ENCODE peak calls at places on chromosome 2, in five cellular contexts. O is H1, W is H9, Q is mesendoderm, S is IMR-90. N is an unnamed sample.

GRCh38 chr2:159227467-159227866 is 59.0 kb downstream of the WDSUB1 start:
- DNase-seq in S (no peak), O (no peak), Q (no peak), W (no peak), N (no peak)

GRCh38 chr2:149420053-149420963 is 89.9 kb downstream of the LYPD6 start:
- DNase-seq in Q (no peak), O (no peak), S (no peak), W (no peak), N (peak; percentile 56)

GRCh38 chr2:187658952-187659525 is 104.8 kb upstream of the TFPI start:
- DNase-seq in W (peak; percentile 79), S (peak; percentile 45), O (peak; percentile 60), Q (peak; percentile 82), N (peak; percentile 46)

GRCh38 chr2:227052879-227053278 is 111.1 kb downstream of the COL4A4 start:
- DNase-seq in Q (no peak), W (no peak), S (no peak), O (no peak), N (no peak)

GRCh38 chr2:70714141-70714905 is 53.7 kb downstream of the ADD2 start:
- DNase-seq in S (no peak), O (no peak), W (peak; percentile 20), Q (no peak), N (no peak)

GRCh38 chr2:946073-947005 is 4.3 kb upstream of the SNTG2 start:
- DNase-seq in W (no peak), O (no peak), Q (no peak), S (no peak), N (no peak)

GRCh38 chr2:32611771-32612170 is 16.1 kb upstream of the TTC27 start:
- DNase-seq in O (no peak), S (no peak), W (no peak), Q (no peak), N (no peak)

GRCh38 chr2:29460191-29460590 is 345.0 kb downstream of the CLIP4 start:
- DNase-seq in Q (no peak), S (no peak), W (no peak), O (no peak), N (no peak)

GRCh38 chr2:120404941-120405768 is 59.2 kb downstream of the INHBB start:
- DNase-seq in W (no peak), Q (no peak), O (no peak), S (no peak), N (no peak)

GRCh38 chr2:80322958-80323357 is 18.4 kb upstream of the LRRTM1 start:
- DNase-seq in O (no peak), Q (no peak), W (no peak), S (no peak), N (no peak)

GRCh38 chr2:136238214-136238551 is 120.2 kb upstream of the CXCR4 start:
- DNase-seq in O (no peak), S (no peak), Q (no peak), W (no peak), N (no peak)

GRCh38 chr2:241762933-241763369 is 13.7 kb upstream of the GAL3ST2 start:
- DNase-seq in S (no peak), O (no peak), Q (no peak), W (peak; percentile 14), N (no peak)

GRCh38 chr2:3520591-3520990 is 1.3 kb upstream of the ADI1 start:
- DNase-seq in S (no peak), O (no peak), Q (no peak), W (no peak), N (no peak)

GRCh38 chr2:190446193-190446592 is 38.0 kb downstream of the MFSD6 start:
- DNase-seq in O (no peak), S (no peak), Q (no peak), W (no peak), N (no peak)

GRCh38 chr2:101991731-101992145 is at the start of gene IL1R2:
- DNase-seq in W (no peak), O (no peak), Q (no peak), S (no peak), N (no peak)

GRCh38 chr2:216820709-216821108 is 39.2 kb downstream of the TNP1 start:
- DNase-seq in Q (no peak), W (no peak), S (no peak), O (no peak), N (no peak)

GRCh38 chr2:58019209-58019608 is 27.4 kb upstream of the VRK2 start:
- DNase-seq in Q (no peak), W (no peak), O (no peak), S (peak; percentile 17), N (no peak)

GRCh38 chr2:47211497-47212011 is 56.4 kb upstream of the STPG4 start:
- DNase-seq in S (no peak), Q (no peak), O (no peak), W (no peak), N (no peak)
- H2AK5ac ChIP-seq in S (peak overlapping the region; percentile 31), Q (no peak overlapping the region), O (no peak overlapping the region), W (no peak overlapping the region), N (peak overlapping the region; percentile 95)

GRCh38 chr2:9842487-9843228 is 616 bp upstream of the TAF1B start:
- DNase-seq in Q (no peak), O (no peak), W (no peak), S (no peak), N (peak; percentile 11)

GRCh38 chr2:9846554-9846953 is 3.3 kb downstream of the TAF1B start:
- DNase-seq in W (no peak), S (peak; percentile 71), Q (no peak), O (no peak), N (no peak)

GRCh38 chr2:9844581-9844980 is 1.3 kb downstream of the TAF1B start:
- DNase-seq in Q (no peak), W (no peak), O (no peak), S (peak; percentile 38), N (peak; percentile 15)

GRCh38 chr2:9844036-9844483 is 786 bp downstream of the TAF1B start:
- DNase-seq in Q (peak; percentile 47), S (peak; percentile 31), O (no peak), W (no peak), N (no peak)

DNA sequence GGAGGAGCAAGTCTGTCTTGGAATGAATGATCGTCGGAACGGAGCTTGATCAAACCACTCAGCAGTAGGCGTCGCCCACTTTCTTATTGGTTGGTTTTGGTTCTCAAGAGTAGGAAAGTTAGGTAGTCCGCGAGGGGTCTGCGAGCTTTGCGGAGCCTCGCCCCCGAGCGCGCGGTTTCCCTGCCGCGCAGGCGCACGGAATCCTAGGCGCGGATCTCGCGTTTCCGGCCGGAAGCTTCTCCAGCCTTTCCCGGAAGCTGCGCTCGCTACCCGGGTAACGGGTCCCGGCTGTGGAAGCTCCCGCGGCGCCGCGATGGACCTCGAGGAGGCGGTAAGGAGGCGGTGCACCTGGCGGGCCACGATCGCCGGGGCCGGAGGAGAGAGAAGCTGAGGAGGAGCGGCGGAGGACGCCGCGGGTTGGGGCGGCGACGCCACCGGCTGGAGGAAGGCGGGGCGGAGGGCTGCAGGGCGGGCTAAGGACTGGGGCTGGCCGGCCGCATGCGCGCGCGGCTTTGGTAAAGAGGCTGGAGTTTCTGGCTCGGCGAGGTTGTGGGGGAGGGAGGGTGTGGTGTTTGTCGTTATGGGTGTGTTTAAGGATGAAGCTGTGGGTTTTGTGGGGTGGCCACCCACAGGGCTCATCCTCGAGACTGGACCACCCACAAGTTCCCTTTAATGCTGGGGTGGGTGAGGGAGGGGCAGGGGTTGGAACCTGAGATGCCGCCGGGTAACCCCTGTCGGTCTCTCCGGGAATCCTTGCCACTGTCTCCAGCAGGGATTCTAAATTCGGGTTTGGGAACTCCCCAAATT is at the start of gene TAF1B:
- DNase-seq in O (peak; percentile 92), W (peak; percentile 95), S (peak; percentile 88), Q (peak; percentile 99), N (peak; percentile 93)
- H2AK5ac ChIP-seq in O (no peak within 1 kb of the TSS), W (no peak within 1 kb of the TSS), S (peak within 1 kb of the TSS; percentile 27), Q (no peak within 1 kb of the TSS), N (no peak within 1 kb of the TSS)

DNA sequence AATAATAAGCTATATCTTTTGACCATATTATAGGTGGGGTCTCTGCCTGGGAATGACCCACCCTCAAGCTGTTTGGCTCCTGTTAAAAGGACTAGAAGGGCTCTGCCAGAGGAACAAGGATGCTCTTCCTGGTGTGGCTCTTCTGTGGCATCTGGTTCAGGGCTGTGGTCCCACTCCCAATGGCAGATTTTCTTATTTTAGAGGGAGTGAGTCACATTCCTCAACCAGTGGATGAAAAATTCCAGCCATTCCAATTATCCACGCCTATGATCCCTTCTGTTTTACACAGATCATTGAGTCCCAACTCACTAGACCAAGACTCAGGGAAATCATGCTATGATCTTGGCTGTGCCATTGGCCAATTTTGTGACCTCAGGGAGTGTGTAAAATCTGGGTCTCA is 120.0 kb downstream of the PARD3B start:
- DNase-seq in O (no peak), Q (peak; percentile 77), S (peak; percentile 60), W (no peak), N (peak; percentile 22)
- H2AK5ac ChIP-seq in O (no peak overlapping the region), Q (no peak overlapping the region), S (peak overlapping the region; percentile 53), W (no peak overlapping the region), N (peak overlapping the region; percentile 63)

GRCh38 chr2:24855022-24855622 is 61.9 kb downstream of the CENPO start:
- DNase-seq in Q (no peak), W (no peak), O (no peak), S (no peak), N (no peak)

GRCh38 chr2:24853046-24853445 is 59.8 kb downstream of the CENPO start:
- DNase-seq in W (no peak), O (no peak), S (no peak), Q (no peak), N (no peak)

GRCh38 chr2:24852431-24853020 is 59.3 kb downstream of the CENPO start:
- DNase-seq in W (no peak), S (no peak), Q (no peak), O (no peak), N (no peak)

GRCh38 chr2:24855703-24856102 is 62.5 kb downstream of the CENPO start:
- DNase-seq in W (no peak), Q (peak; percentile 64), S (peak; percentile 57), O (no peak), N (peak; percentile 81)

GRCh38 chr2:24853996-24854395 is 60.8 kb downstream of the CENPO start:
- DNase-seq in Q (no peak), S (peak; percentile 58), O (no peak), W (no peak), N (peak; percentile 50)
- H2AK5ac ChIP-seq in Q (no peak overlapping the region), S (no peak overlapping the region), O (no peak overlapping the region), W (no peak overlapping the region), N (no peak overlapping the region)

N was measured in mesenchymal stem cell.